ENCODE peak calls at places on chromosomes 16 and 17, in five cellular contexts. T is ascending aorta, I is stomach, R is mammary epithelial cell, O is cardiac muscle cell. E is an unnamed sample. For H3K36me3, the result is how much of the 10 kb centered on the place peaks cover.

GRCh38 chr17:51692917-51693316 is 432.6 kb downstream of the UTP18 start:
- DNase-seq in T (no peak), O (no peak), R (no peak), I (no peak), E (no peak)

GRCh38 chr17:32467949-32468348 is 18.8 kb upstream of the CDK5R1 start:
- DNase-seq in R (no peak), T (no peak), I (no peak), O (no peak), E (no peak)

GRCh38 chr16:55701442-55702319 is 45.9 kb downstream of the SLC6A2 start:
- DNase-seq in I (peak), T (peak), R (peak), O (peak), E (no peak)

GRCh38 chr17:3730881-3731429 is 7.3 kb downstream of the HASPIN start:
- DNase-seq in R (no peak), I (no peak), O (no peak), T (no peak), E (no peak)

GRCh38 chr16:66328282-66328681 is 38.2 kb upstream of the CDH5 start:
- DNase-seq in T (no peak), R (no peak), I (no peak), O (no peak), E (no peak)

GRCh38 chr16:81558444-81559175 is 114.0 kb downstream of the CMIP start:
- DNase-seq in T (no peak), R (no peak), I (peak), O (no peak), E (no peak)

GRCh38 chr16:27826893-27827289 is 236.6 kb downstream of the GSG1L start:
- DNase-seq in T (no peak), I (no peak), O (no peak), R (no peak), E (no peak)

GRCh38 chr17:17533901-17534441 is 37.8 kb upstream of the RASD1 start:
- DNase-seq in I (peak), T (no peak), R (no peak), O (no peak), E (no peak)

GRCh38 chr17:64115043-64115698 is 14.8 kb downstream of the ERN1 start:
- DNase-seq in T (no peak), I (peak), R (peak), O (no peak), E (no peak)

GRCh38 chr16:8380311-8380710 is 210.0 kb downstream of the TMEM114 start:
- DNase-seq in R (no peak), I (no peak), O (no peak), T (no peak), E (no peak)

GRCh38 chr17:73581379-73581778 is 62.9 kb downstream of the SDK2 start:
- DNase-seq in O (no peak), R (no peak), T (no peak), I (no peak), E (no peak)

GRCh38 chr17:16584273-16584995 is 15.4 kb upstream of the ZNF287 start:
- DNase-seq in I (peak), T (peak), O (peak), R (peak), E (peak)

GRCh38 chr17:43576563-43577229 is 30.6 kb upstream of the ETV4 start:
- DNase-seq in O (peak), R (peak), T (peak), I (peak), E (no peak)

GRCh38 chr17:67571478-67571877 is 146.3 kb upstream of the NOL11 start:
- DNase-seq in O (no peak), T (no peak), R (no peak), I (no peak), E (no peak)

GRCh38 chr17:17235212-17236174 is 1.5 kb downstream of the FLCN start:
- DNase-seq in O (peak), I (no peak), T (no peak), R (peak), E (no peak)

DNA sequence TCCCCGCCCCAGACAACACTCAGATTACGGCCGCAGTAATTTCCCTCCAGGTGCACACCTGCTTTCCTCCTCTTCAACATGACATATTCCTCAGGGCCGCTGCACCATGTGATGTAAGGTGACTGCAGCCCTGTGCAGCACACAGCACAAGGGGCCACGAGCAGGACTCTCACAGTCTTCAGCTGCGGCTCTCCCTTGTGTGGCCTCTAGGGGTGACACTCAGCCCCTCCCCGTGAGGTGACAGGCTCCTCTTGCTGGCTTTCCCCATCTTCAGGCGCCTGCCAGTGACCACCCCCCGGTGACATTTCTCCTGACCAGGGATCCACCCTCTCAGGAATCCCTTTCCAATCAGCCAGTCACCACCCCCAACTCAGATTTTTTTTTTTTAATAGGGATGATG is 31.3 kb upstream of the ABCC3 start:
- DNase-seq in O (no peak), T (no peak), R (no peak), I (no peak), E (no peak)
- TF ChIP-seq CTCF in O (no peak), T (no peak), R (peak), I (no peak), E (peak)

GRCh38 chr17:77036136-77036840 is 104.5 kb upstream of the SEC14L1 start:
- DNase-seq in R (no peak), O (no peak), I (no peak), T (no peak), E (no peak)
- H3K4me3 ChIP-seq in R (no peak), O (no peak), I (no peak), T (no peak), E (no peak)

GRCh38 chr17:81895400-81895799 is 3.9 kb downstream of the ANAPC11 start:
- DNase-seq in T (no peak), R (no peak), I (no peak), O (no peak), E (no peak)
- H3K36me3 ChIP-seq in T (half or more), R (under half), I (under half), O (under half), E (under half)

GRCh38 chr16:13291934-13292333 is 390.5 kb downstream of the SHISA9 start:
- DNase-seq in I (no peak), R (no peak), T (no peak), O (peak), E (no peak)
- TF ChIP-seq CTCF in I (no peak), R (no peak), T (no peak), O (no peak), E (no peak)

DNA sequence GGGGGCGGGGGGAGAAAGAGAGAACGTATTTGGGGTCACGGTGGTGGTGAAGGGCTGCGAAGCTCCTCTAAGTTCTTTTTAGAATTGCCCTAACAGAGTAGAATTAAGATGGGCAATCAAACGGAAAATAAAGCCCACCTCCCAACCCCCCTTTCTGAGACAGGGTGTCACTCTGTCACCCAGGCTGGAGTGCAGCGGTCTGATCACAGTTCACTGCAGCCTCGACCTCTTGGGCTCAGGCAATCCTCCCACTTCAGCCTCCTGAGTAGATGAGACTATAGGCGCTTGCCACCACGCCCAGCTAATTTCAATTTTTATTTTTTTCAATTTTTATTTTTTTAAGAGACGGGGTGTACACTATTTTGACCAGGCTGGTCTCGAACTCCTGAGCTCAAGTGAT is 710 bp upstream of the CAVIN1 start:
- DNase-seq in I (no peak), R (no peak), T (no peak), O (no peak), E (no peak)
- H3K4me3 ChIP-seq in I (peak), R (peak), T (peak), O (peak), E (peak)

GRCh38 chr17:5438716-5439445 is at the start of gene C1QBP:
- DNase-seq in O (peak), I (peak), R (peak), T (peak), E (peak)

GRCh38 chr17:5437721-5438317 is 1.1 kb downstream of the C1QBP start:
- DNase-seq in I (no peak), R (peak), T (no peak), O (no peak), E (no peak)

GRCh38 chr17:5443728-5444127 is 4.8 kb upstream of the C1QBP start:
- DNase-seq in R (no peak), T (no peak), O (no peak), I (no peak), E (no peak)

GRCh38 chr17:5434984-5435383 is 4.0 kb downstream of the C1QBP start:
- DNase-seq in R (no peak), T (no peak), O (no peak), I (no peak), E (no peak)

GRCh38 chr17:5439446-5439764 is 450 bp upstream of the C1QBP start:
- DNase-seq in I (no peak), T (no peak), O (no peak), R (no peak), E (no peak)
- H3K36me3 ChIP-seq in I (under half), T (under half), O (under half), R (under half), E (under half)

GRCh38 chr16:1680361-1680760 is 2.3 kb downstream of the JPT2 start:
- DNase-seq in T (no peak), O (no peak), I (no peak), R (no peak), E (no peak)

GRCh38 chr16:1677339-1677738 is 740 bp upstream of the JPT2 start:
- DNase-seq in R (no peak), O (no peak), I (no peak), T (no peak), E (no peak)

GRCh38 chr16:1676661-1677060 is 1.4 kb upstream of the JPT2 start:
- DNase-seq in O (no peak), R (no peak), T (no peak), I (no peak), E (no peak)

GRCh38 chr16:1677942-1678499 is at the start of gene JPT2:
- DNase-seq in R (peak), I (peak), O (peak), T (peak), E (peak)

DNA sequence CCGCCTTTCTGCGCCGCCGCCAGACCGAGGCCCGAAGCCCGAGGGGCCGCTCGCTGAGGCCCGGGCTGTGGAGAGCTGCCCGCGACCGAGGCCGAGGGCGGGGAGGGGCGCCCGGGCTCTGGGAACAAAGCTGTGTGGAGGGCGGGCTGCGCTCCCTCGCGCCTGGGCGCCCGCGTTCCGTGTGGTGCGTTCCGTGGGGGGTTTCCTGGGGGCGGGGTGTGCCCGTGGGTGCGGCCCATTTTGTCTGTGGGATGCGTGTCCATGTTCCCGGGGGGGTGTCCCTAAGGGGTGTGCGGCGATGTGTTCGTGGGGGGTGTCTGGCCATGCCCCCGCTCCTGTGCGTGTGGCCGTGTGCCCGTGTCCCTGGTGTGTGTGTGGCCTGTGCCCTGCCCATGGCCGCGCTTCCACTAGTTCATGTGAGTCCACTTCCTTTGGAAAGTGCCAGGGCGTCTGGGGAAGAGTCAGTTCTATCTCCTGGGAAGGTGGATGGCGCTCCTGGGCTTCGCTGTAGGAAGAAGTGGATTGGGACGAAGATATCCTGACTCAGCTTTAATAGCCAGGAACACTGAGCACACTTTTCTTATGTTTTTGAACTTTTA is 520 bp downstream of the JPT2 start:
- DNase-seq in I (peak), T (peak), R (peak), O (peak), E (no peak)
- TF ChIP-seq CTCF in I (no peak), T (no peak), R (no peak), O (no peak), E (no peak)

GRCh38 chr16:68732068-68732680 is 4.9 kb upstream of the CDH1 start:
- DNase-seq in T (no peak), R (peak), I (peak), O (peak), E (no peak)

GRCh38 chr16:68728558-68728957 is 8.5 kb upstream of the CDH1 start:
- DNase-seq in O (no peak), I (no peak), R (no peak), T (no peak), E (no peak)

GRCh38 chr16:68732741-68733399 is 4.2 kb upstream of the CDH1 start:
- DNase-seq in O (no peak), I (no peak), T (no peak), R (no peak), E (no peak)

GRCh38 chr16:68733570-68733969 is 3.5 kb upstream of the CDH1 start:
- DNase-seq in O (no peak), T (no peak), I (no peak), R (no peak), E (no peak)

DNA sequence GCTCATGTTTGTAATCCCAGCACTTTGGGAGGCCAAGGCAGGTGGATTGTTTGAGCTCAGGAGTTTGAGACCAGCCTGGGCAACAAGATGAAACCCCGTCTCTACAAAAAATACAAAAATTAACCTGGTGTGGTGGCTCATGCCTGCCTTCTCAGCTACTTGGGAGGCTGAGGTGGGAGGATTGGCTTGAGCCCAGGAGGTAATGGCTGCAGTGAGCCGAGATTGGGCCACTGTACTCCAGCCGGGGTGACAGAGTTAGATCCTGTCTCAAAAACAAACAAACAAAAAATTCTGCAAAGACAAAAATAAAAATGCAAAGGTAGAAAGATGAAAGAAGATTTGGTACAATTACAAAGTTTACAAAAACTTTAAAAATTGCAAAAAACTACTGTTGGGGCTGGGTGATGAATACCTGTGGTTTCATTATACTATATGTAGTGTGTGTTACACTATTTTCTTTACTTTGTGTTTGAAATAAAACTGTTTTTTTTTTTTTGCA is 5.5 kb upstream of the CDH1 start:
- DNase-seq in R (no peak), T (no peak), O (no peak), I (no peak), E (no peak)
- H3K4me3 ChIP-seq in R (no peak), T (no peak), O (no peak), I (no peak), E (no peak)

E was measured in BJ.